ENCODE peak calls at places on chromosome 3, in ten cellular contexts. B, M, G, U, D, A, P, T, X and K are unnamed samples.

GRCh38 chr3:23778451-23778850 is 27.3 kb upstream of the UBE2E1 start:
- DNase-seq in B (no peak), M (no peak), A (no peak), T (no peak), D (no peak), X (no peak), G (no peak), P (no peak), U (no peak), K (no peak)

GRCh38 chr3:15795563-15796308 is 2.0 kb downstream of the ANKRD28 start:
- DNase-seq in U (peak), D (no peak), X (no peak), M (no peak), T (no peak), G (no peak), B (no peak), A (no peak), P (no peak), K (no peak)

GRCh38 chr3:4979401-4980228 is at the start of gene BHLHE40:
- DNase-seq in M (no peak), T (no peak), U (no peak), D (no peak), A (no peak), X (no peak), P (peak), G (no peak), B (peak), K (no peak)

GRCh38 chr3:30004481-30004880 is 601.9 kb upstream of the TGFBR2 start:
- DNase-seq in U (no peak), P (no peak), T (no peak), B (no peak), X (no peak), M (no peak), G (no peak), A (no peak), D (no peak), K (no peak)

GRCh38 chr3:174725303-174725702 is 133.8 kb upstream of the NAALADL2 start:
- DNase-seq in X (no peak), M (no peak), P (no peak), A (no peak), U (no peak), D (no peak), G (no peak), B (no peak), T (no peak), K (no peak)

GRCh38 chr3:139520028-139520737 is 19.4 kb downstream of the RBP1 start:
- DNase-seq in P (no peak), A (no peak), G (no peak), X (no peak), T (no peak), M (no peak), U (peak), D (no peak), B (no peak), K (no peak)

GRCh38 chr3:132034486-132035464 is at the start of gene CPNE4:
- DNase-seq in A (peak), M (no peak), X (peak), B (peak), U (peak), G (peak), T (peak), P (peak), D (no peak), K (peak)

GRCh38 chr3:186070550-186070949 is 38.3 kb downstream of the ETV5 start:
- DNase-seq in B (no peak), X (no peak), G (no peak), D (no peak), M (no peak), U (no peak), P (no peak), A (no peak), T (no peak), K (no peak)

GRCh38 chr3:42498791-42499477 is 3.5 kb upstream of the VIPR1 start:
- DNase-seq in B (no peak), T (no peak), D (no peak), U (peak), X (no peak), P (peak), G (no peak), A (no peak), M (no peak), K (no peak)

GRCh38 chr3:57793737-57794187 is 37.7 kb downstream of the SLMAP start:
- DNase-seq in B (no peak), P (no peak), U (no peak), G (no peak), T (no peak), D (no peak), M (no peak), X (no peak), A (no peak), K (no peak)